ENCODE peak calls at places on chromosomes 12 and 14, in five cellular contexts. One of them, this sample, is unnamed.

GRCh38 chr12:53791735-53792326 is 40.1 kb upstream of the CISTR start:
- DNase-seq in GM23338: peak
- DNase-seq in endothelial cell of umbilical vein: no peak
- DNase-seq in HCT116: peak
- DNase-seq in H1: peak
- DNase-seq in this sample: no peak

GRCh38 chr12:128290938-128291337 is 24.0 kb downstream of the TMEM132C start:
- DNase-seq in GM23338: no peak
- DNase-seq in endothelial cell of umbilical vein: no peak
- DNase-seq in HCT116: no peak
- DNase-seq in H1: no peak
- DNase-seq in this sample: no peak

GRCh38 chr14:104388631-104389325 is 190.8 kb upstream of the C14orf180 start:
- DNase-seq in GM23338: no peak
- DNase-seq in endothelial cell of umbilical vein: no peak
- DNase-seq in HCT116: no peak
- DNase-seq in H1: no peak
- DNase-seq in this sample: no peak

GRCh38 chr12:65605019-65605418 is 219.3 kb upstream of the HMGA2 start:
- DNase-seq in GM23338: no peak
- DNase-seq in endothelial cell of umbilical vein: peak
- DNase-seq in HCT116: no peak
- DNase-seq in H1: no peak
- DNase-seq in this sample: no peak

GRCh38 chr14:34256223-34256622 is 205.8 kb downstream of the SPTSSA start:
- DNase-seq in GM23338: no peak
- DNase-seq in endothelial cell of umbilical vein: no peak
- DNase-seq in HCT116: no peak
- DNase-seq in H1: no peak
- DNase-seq in this sample: no peak

GRCh38 chr12:124758266-124759200 is 105.1 kb downstream of the SCARB1 start:
- DNase-seq in GM23338: no peak
- DNase-seq in endothelial cell of umbilical vein: no peak
- DNase-seq in HCT116: no peak
- DNase-seq in H1: no peak
- DNase-seq in this sample: no peak

GRCh38 chr14:24243336-24243836 is 963 bp upstream of the TINF2 start:
- DNase-seq in GM23338: peak
- DNase-seq in endothelial cell of umbilical vein: no peak
- DNase-seq in HCT116: no peak
- DNase-seq in H1: no peak
- DNase-seq in this sample: no peak

GRCh38 chr12:76144253-76144564 is 59.7 kb upstream of the NAP1L1 start:
- DNase-seq in GM23338: no peak
- DNase-seq in endothelial cell of umbilical vein: peak
- DNase-seq in HCT116: no peak
- DNase-seq in H1: no peak
- DNase-seq in this sample: no peak

GRCh38 chr12:6688543-6688999 is 604 bp downstream of the ZNF384 start:
- DNase-seq in GM23338: no peak
- DNase-seq in endothelial cell of umbilical vein: no peak
- DNase-seq in HCT116: no peak
- DNase-seq in H1: peak
- DNase-seq in this sample: no peak

GRCh38 chr12:93580682-93581081 is 8.2 kb downstream of the SOCS2 start:
- DNase-seq in GM23338: no peak
- DNase-seq in endothelial cell of umbilical vein: no peak
- DNase-seq in HCT116: no peak
- DNase-seq in H1: no peak
- DNase-seq in this sample: no peak

GRCh38 chr14:60753264-60754126 is 18.9 kb downstream of the MNAT1 start:
- DNase-seq in GM23338: no peak
- DNase-seq in endothelial cell of umbilical vein: no peak
- DNase-seq in HCT116: no peak
- DNase-seq in H1: no peak
- DNase-seq in this sample: peak

GRCh38 chr12:89351489-89352241 is 636 bp downstream of the DUSP6 start:
- DNase-seq in GM23338: no peak
- DNase-seq in endothelial cell of umbilical vein: no peak
- DNase-seq in HCT116: no peak
- DNase-seq in H1: no peak
- DNase-seq in this sample: no peak

GRCh38 chr12:64912501-64912900 is 88.1 kb downstream of the TBC1D30 start:
- DNase-seq in GM23338: no peak
- DNase-seq in endothelial cell of umbilical vein: no peak
- DNase-seq in HCT116: no peak
- DNase-seq in H1: no peak
- DNase-seq in this sample: no peak

GRCh38 chr12:51855586-51856428 is 7.3 kb upstream of the FIGNL2 start:
- DNase-seq in GM23338: peak
- DNase-seq in endothelial cell of umbilical vein: peak
- DNase-seq in HCT116: no peak
- DNase-seq in H1: no peak
- DNase-seq in this sample: no peak
- TF ChIP-seq EZH2 in GM23338: no peak
- TF ChIP-seq EZH2 in endothelial cell of umbilical vein: no peak
- TF ChIP-seq EZH2 in HCT116: no peak
- TF ChIP-seq EZH2 in H1: no peak
- TF ChIP-seq EZH2 in this sample: no peak

DNA sequence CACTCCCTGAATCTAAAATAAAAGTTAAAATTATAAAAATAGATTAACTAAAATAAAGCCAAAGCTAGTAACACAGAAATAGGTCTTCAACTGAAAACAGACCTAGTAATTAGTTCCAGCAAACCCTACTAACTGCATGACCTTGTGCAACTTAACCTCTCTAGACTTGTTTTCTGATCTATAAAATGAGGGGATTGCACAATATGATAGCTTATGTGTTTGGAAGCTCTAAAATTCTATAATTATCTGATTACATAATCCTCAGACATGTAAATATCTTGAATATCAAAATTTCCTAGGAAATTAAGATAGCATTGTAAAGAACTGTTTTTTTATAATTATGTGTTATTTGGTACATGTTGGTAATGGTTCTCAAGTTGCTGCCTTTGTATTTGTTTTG is 144.1 kb upstream of the GRIP1 start:
- DNase-seq in GM23338: no peak
- DNase-seq in endothelial cell of umbilical vein: no peak
- DNase-seq in HCT116: no peak
- DNase-seq in H1: no peak
- DNase-seq in this sample: no peak
- H3K27ac ChIP-seq in GM23338: no peak
- H3K27ac ChIP-seq in endothelial cell of umbilical vein: no peak
- H3K27ac ChIP-seq in HCT116: no peak
- H3K27ac ChIP-seq in H1: no peak
- H3K27ac ChIP-seq in this sample: no peak

DNA sequence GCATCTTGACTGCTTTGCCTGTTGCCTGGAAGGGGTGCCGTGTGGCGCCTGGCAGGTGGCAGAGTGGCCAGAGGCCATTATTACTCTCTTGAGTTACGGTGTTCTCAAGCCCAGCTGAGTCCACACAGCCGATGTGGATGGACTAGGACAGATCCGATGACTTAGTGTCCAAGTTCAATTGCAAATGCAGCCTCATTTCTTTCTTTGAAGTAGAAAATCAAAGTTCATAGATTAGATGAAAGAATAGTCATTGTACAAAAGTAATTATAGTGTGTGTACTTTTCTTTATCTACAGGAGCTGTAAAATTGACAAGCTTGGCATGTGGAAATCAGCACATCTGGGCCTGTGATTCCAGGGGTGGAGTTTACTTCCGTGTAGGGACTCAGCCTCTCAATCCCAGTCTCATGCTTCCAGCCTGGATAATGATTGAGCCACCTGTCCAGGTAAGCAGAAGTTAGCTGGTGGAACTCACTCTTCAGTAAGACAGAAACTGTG is 44.7 kb downstream of the ANKRD9 start:
- DNase-seq in GM23338: no peak
- DNase-seq in endothelial cell of umbilical vein: no peak
- DNase-seq in HCT116: no peak
- DNase-seq in H1: no peak
- DNase-seq in this sample: no peak
- TF ChIP-seq POLR2AphosphoS5 in GM23338: no peak
- TF ChIP-seq POLR2AphosphoS5 in endothelial cell of umbilical vein: no peak
- TF ChIP-seq POLR2AphosphoS5 in HCT116: no peak
- TF ChIP-seq POLR2AphosphoS5 in H1: no peak
- TF ChIP-seq POLR2AphosphoS5 in this sample: no peak

GRCh38 chr12:71440393-71441349 is 1.1 kb downstream of the LGR5 start:
- DNase-seq in GM23338: peak
- DNase-seq in endothelial cell of umbilical vein: no peak
- DNase-seq in HCT116: no peak
- DNase-seq in H1: no peak
- DNase-seq in this sample: no peak

GRCh38 chr12:71439613-71440392 is at the start of gene LGR5:
- DNase-seq in GM23338: peak
- DNase-seq in endothelial cell of umbilical vein: peak
- DNase-seq in HCT116: no peak
- DNase-seq in H1: no peak
- DNase-seq in this sample: no peak

GRCh38 chr12:71442567-71442931 is 3.0 kb downstream of the LGR5 start:
- DNase-seq in GM23338: no peak
- DNase-seq in endothelial cell of umbilical vein: no peak
- DNase-seq in HCT116: no peak
- DNase-seq in H1: no peak
- DNase-seq in this sample: no peak

GRCh38 chr12:71441836-71442566 is 2.4 kb downstream of the LGR5 start:
- DNase-seq in GM23338: no peak
- DNase-seq in endothelial cell of umbilical vein: no peak
- DNase-seq in HCT116: no peak
- DNase-seq in H1: no peak
- DNase-seq in this sample: no peak

GRCh38 chr12:71441350-71441748 is 1.8 kb downstream of the LGR5 start:
- DNase-seq in GM23338: no peak
- DNase-seq in endothelial cell of umbilical vein: no peak
- DNase-seq in HCT116: no peak
- DNase-seq in H1: no peak
- DNase-seq in this sample: no peak
- TF ChIP-seq EZH2 in GM23338: no peak
- TF ChIP-seq EZH2 in endothelial cell of umbilical vein: no peak
- TF ChIP-seq EZH2 in HCT116: no peak
- TF ChIP-seq EZH2 in H1: no peak
- TF ChIP-seq EZH2 in this sample: no peak

DNA sequence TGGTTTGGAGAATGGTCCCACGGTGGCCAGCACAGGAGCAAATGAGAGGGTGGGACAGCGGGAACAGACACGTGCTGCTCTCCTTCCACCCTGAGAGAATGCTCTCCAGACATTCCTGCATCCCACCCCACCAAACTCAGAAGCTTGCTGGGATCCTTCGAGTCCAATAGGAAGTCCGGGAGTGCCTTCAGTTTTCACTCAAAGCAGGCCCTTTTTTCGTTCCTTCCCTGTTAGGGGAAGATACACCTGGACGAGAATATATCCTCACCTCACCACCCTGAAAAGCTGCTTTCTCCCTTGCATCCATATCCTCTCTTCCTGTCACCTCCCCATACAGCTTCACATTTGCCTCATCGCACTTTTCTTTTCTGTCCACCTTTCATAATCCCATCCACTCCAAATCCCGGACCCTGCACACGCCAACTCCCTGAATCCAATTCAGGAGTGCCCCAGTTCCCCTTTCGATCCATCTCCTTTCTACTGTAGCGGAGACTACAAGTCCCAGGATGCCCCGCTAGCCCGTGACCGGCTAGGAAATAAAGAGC is 2.4 kb downstream of the TMEM253 start:
- DNase-seq in GM23338: peak
- DNase-seq in endothelial cell of umbilical vein: no peak
- DNase-seq in HCT116: no peak
- DNase-seq in H1: no peak
- DNase-seq in this sample: no peak
- H3K27ac ChIP-seq in GM23338: peak
- H3K27ac ChIP-seq in endothelial cell of umbilical vein: peak
- H3K27ac ChIP-seq in HCT116: peak
- H3K27ac ChIP-seq in H1: peak
- H3K27ac ChIP-seq in this sample: peak

This sample was measured in SK-N-MC.